ENCODE peak calls at places on chromosomes 6 and 20, in five cellular contexts. D is neuronal stem cell, C is B cell, E is occipital lobe, R is midbrain. Q is an unnamed sample.
A peak's percentile ranks its signal among the peaks of the same experiment; 100 is the strongest.

GRCh38 chr6:34462561-34462971 is 3.3 kb upstream of the PACSIN1 start:
- DNase-seq in D (no peak), C (no peak), E (no peak), R (no peak), Q (no peak)

GRCh38 chr6:44237813-44238433 is 9.0 kb upstream of the HSP90AB1 start:
- DNase-seq in D (no peak), C (peak; percentile 91), E (peak; percentile 79), R (peak; percentile 87), Q (no peak)

GRCh38 chr6:163600781-163601180 is 186.3 kb downstream of the QKI start:
- DNase-seq in D (no peak), C (no peak), E (no peak), R (no peak), Q (no peak)

GRCh38 chr20:4109587-4109986 is 94.2 kb upstream of the RNF24 start:
- DNase-seq in D (no peak), C (no peak), E (no peak), R (no peak), Q (no peak)

GRCh38 chr6:29627762-29628418 is 5.1 kb downstream of the GABBR1 start:
- DNase-seq in D (peak; percentile 86), C (peak; percentile 73), E (peak; percentile 63), R (peak; percentile 43), Q (peak; percentile 71)

GRCh38 chr20:17875106-17875980 is 93.3 kb downstream of the SNX5 start:
- DNase-seq in D (no peak), C (no peak), E (peak; percentile 22), R (peak; percentile 66), Q (peak; percentile 50)

GRCh38 chr20:39800548-39800947 is 838.4 kb downstream of the DHX35 start:
- DNase-seq in D (no peak), C (no peak), E (no peak), R (no peak), Q (no peak)

GRCh38 chr6:108690326-108691000 is 129.7 kb downstream of the FOXO3 start:
- DNase-seq in D (no peak), C (no peak), E (no peak), R (no peak), Q (no peak)

GRCh38 chr20:10022615-10023014 is 12.2 kb upstream of the ANKEF1 start:
- DNase-seq in D (no peak), C (no peak), E (no peak), R (no peak), Q (no peak)

GRCh38 chr6:16481680-16482079 is 243.3 kb downstream of the GMPR start:
- DNase-seq in D (no peak), C (no peak), E (no peak), R (no peak), Q (no peak)

GRCh38 chr6:127119361-127120108 is 1.1 kb downstream of the RSPO3 start:
- DNase-seq in D (peak; percentile 21), C (peak; percentile 9), E (no peak), R (no peak), Q (no peak)

GRCh38 chr6:29723666-29724588 is 693 bp downstream of the HLA-F start:
- DNase-seq in D (no peak), C (peak; percentile 85), E (peak; percentile 14), R (no peak), Q (no peak)

GRCh38 chr20:10115021-10115420 is 80.2 kb downstream of the ANKEF1 start:
- DNase-seq in D (no peak), C (no peak), E (no peak), R (no peak), Q (no peak)